ENCODE peak calls at places on chromosomes 7 and 10, in four cellular contexts. D, A, L and F are unnamed samples.

GRCh38 chr10:130547368-130547767 is 411.2 kb downstream of the GLRX3 start:
- DNase-seq in D (no peak), A (no peak), L (no peak), F (no peak)

GRCh38 chr7:111953611-111954010 is 252.6 kb downstream of the DOCK4 start:
- DNase-seq in D (no peak), A (peak; percentile 77), L (no peak), F (no peak)

GRCh38 chr7:47493971-47494370 is 87.9 kb downstream of the TNS3 start:
- DNase-seq in D (no peak), A (no peak), L (no peak), F (no peak)

GRCh38 chr10:124589491-124590006 is 127.9 kb downstream of the LHPP start:
- DNase-seq in D (peak; percentile 58), A (peak; percentile 76), L (no peak), F (no peak)

GRCh38 chr10:62637249-62638061 is 167.1 kb upstream of the ADO start:
- DNase-seq in D (no peak), A (peak; percentile 7), L (no peak), F (no peak)

GRCh38 chr10:76015245-76015644 is 583.8 kb downstream of the LRMDA start:
- DNase-seq in D (no peak), A (no peak), L (no peak), F (no peak)

GRCh38 chr7:5702876-5703571 is 78.4 kb downstream of the RNF216 start:
- DNase-seq in D (no peak), A (no peak), L (no peak), F (no peak)

GRCh38 chr10:11763501-11763861 is 21.3 kb downstream of the ECHDC3 start:
- DNase-seq in D (no peak), A (no peak), L (no peak), F (no peak)

GRCh38 chr7:41170466-41170865 is 532.4 kb downstream of the INHBA start:
- DNase-seq in D (no peak), A (no peak), L (no peak), F (no peak)

GRCh38 chr10:113704637-113705343 is 25.1 kb downstream of the CASP7 start:
- DNase-seq in D (peak; percentile 13), A (peak; percentile 27), L (peak; percentile 50), F (no peak)

GRCh38 chr7:15214981-15215380 is 312.4 kb upstream of the DGKB start:
- DNase-seq in D (no peak), A (no peak), L (no peak), F (no peak)

GRCh38 chr10:98293550-98294269 is 25.7 kb upstream of the LOXL4 start:
- DNase-seq in D (no peak), A (no peak), L (no peak), F (no peak)

GRCh38 chr10:113958631-113959382 is 84.9 kb upstream of the ADRB1 start:
- DNase-seq in D (no peak), A (peak; percentile 88), L (no peak), F (no peak)

GRCh38 chr10:48608279-48608681 is 3.4 kb upstream of the ARHGAP22 start:
- DNase-seq in D (peak; percentile 73), A (peak; percentile 6), L (peak; percentile 74), F (peak; percentile 73)

GRCh38 chr7:11775401-11775800 is 56.6 kb downstream of the THSD7A start:
- DNase-seq in D (no peak), A (no peak), L (no peak), F (no peak)

GRCh38 chr10:132918617-132919373 is 23.6 kb downstream of the CFAP46 start:
- DNase-seq in D (no peak), A (no peak), L (no peak), F (no peak)
- TF ChIP-seq ELF4 in D (no peak), A (no peak), L (no peak), F (no peak)

GRCh38 chr7:45347804-45348203 is 190.2 kb downstream of the RAMP3 start:
- DNase-seq in D (peak; percentile 19), A (no peak), L (no peak), F (no peak)

DNA sequence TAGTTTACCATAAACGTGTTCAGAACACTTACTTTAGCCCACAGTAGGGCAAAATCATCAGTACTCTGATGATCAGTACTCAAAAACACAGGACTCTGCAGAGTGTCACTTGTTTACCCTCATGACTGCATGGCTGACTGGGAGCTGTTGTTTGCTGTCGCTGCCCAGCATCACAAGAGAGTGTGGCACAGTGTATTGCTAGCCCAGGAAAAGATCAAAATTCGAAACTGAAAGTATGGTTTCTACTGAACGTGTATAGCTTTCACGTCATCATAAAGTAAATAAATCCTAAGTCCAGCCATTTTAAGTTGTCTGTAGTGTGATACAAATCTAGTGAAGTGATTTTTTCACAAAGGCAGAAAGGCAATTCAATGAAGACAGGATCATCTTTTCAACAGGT is 184.6 kb downstream of the RAMP3 start:
- DNase-seq in D (no peak), A (peak; percentile 21), L (no peak), F (no peak)
- TF ChIP-seq ELF4 in D (no peak), A (no peak), L (no peak), F (no peak)

GRCh38 chr10:102419561-102420442 is 834 bp upstream of the FBXL15 start:
- DNase-seq in D (peak; percentile 87), A (peak; percentile 35), L (peak; percentile 91), F (peak; percentile 90)
- TF ChIP-seq ELF4 in D (no peak), A (no peak), L (no peak), F (no peak)

GRCh38 chr10:119533473-119533872 is 9.0 kb downstream of the RGS10 start:
- DNase-seq in D (no peak), A (no peak), L (no peak), F (no peak)

GRCh38 chr10:119537953-119538630 is 4.4 kb downstream of the RGS10 start:
- DNase-seq in D (no peak), A (no peak), L (no peak), F (no peak)

GRCh38 chr10:119535837-119536507 is 6.5 kb downstream of the RGS10 start:
- DNase-seq in D (no peak), A (no peak), L (no peak), F (no peak)

GRCh38 chr10:119536508-119536837 is 6.0 kb downstream of the RGS10 start:
- DNase-seq in D (no peak), A (no peak), L (no peak), F (no peak)

DNA sequence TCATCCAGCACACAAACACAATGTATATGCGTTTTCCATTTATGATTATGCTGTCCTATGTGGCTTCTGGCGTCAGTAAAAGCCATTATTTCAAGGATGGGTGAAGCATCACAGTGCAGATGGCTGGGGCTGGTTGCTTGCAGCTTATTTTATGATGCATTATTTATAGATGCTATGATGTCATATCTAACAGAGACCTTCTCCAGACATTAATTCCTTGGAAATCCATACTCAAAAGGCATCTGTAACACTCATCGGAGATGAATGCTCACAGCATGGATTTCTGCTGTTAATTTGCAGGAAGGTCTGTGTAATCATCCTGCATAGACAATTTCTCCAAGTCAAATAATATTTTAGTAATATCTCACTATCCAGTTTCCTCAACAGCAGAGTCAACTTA is 7.2 kb downstream of the RGS10 start:
- DNase-seq in D (no peak), A (no peak), L (no peak), F (no peak)
- TF ChIP-seq ELF4 in D (no peak), A (no peak), L (no peak), F (no peak)

GRCh38 chr10:126171555-126171954 is 216.7 kb downstream of the ADAM12 start:
- DNase-seq in D (no peak), A (no peak), L (no peak), F (no peak)

GRCh38 chr10:126170367-126170766 is 217.9 kb downstream of the ADAM12 start:
- DNase-seq in D (no peak), A (no peak), L (no peak), F (no peak)

GRCh38 chr10:126169899-126170298 is 218.4 kb downstream of the ADAM12 start:
- DNase-seq in D (no peak), A (no peak), L (no peak), F (no peak)

GRCh38 chr10:126165865-126166264 is 222.4 kb downstream of the ADAM12 start:
- DNase-seq in D (no peak), A (no peak), L (no peak), F (no peak)

DNA sequence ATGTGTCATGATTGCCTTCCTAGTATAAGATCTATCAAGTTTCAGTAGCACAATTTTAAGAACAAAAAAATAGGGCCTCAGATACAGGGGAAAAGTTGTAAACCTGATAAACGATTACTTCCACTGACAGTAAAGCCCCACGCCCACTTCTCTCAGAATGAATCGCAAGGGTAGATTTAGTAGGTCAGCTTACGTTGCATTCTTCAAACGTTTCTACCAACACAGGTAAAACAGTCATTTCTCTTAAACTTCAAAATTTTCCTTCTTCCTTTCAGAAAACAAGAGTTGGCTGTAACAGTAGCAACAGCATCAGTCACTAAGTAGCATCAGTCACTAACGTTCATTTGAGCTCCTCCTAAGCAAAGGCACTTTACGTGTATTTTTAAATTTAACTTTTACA is 221.5 kb downstream of the ADAM12 start:
- DNase-seq in D (no peak), A (no peak), L (no peak), F (no peak)
- TF ChIP-seq ELF4 in D (no peak), A (no peak), L (no peak), F (no peak)

GRCh38 chr10:131658476-131659110 is 242.2 kb upstream of the PPP2R2D start:
- DNase-seq in D (no peak), A (no peak), L (no peak), F (peak; percentile 3)
- TF ChIP-seq ELF4 in D (no peak), A (no peak), L (no peak), F (no peak)